ENCODE peak calls at places on chromosomes 6 and 20, in nine cellular contexts. V, L, M, K, W, B, D, G and P are unnamed samples.

GRCh38 chr20:19890358-19891117 is 126.6 kb upstream of the NAA20 start:
- DNase-seq in V (no peak), L (no peak), M (no peak), K (no peak), W (no peak), B (no peak), D (no peak), G (no peak), P (no peak)

GRCh38 chr6:92559002-92559401 is 860.4 kb downstream of the EPHA7 start:
- DNase-seq in V (no peak), L (no peak), M (no peak), K (no peak), W (no peak), B (no peak), D (no peak), G (no peak), P (no peak)

GRCh38 chr6:153947817-153948447 is 91.1 kb upstream of the OPRM1 start:
- DNase-seq in V (peak; percentile 40), L (no peak), M (peak; percentile 28), K (no peak), W (no peak), B (peak; percentile 41), D (no peak), G (peak; percentile 44), P (no peak)

GRCh38 chr20:51121901-51122412 is 99.0 kb upstream of the KCNG1 start:
- DNase-seq in V (no peak), L (no peak), M (no peak), K (no peak), W (no peak), B (peak; percentile 70), D (no peak), G (no peak), P (no peak)

GRCh38 chr6:22367331-22367730 is 70.5 kb upstream of the PRL start:
- DNase-seq in V (no peak), L (no peak), M (no peak), K (no peak), W (no peak), B (no peak), D (no peak), G (no peak), P (no peak)

GRCh38 chr20:59891581-59891980 is 41.9 kb downstream of the SYCP2 start:
- DNase-seq in V (no peak), L (no peak), M (no peak), K (no peak), W (no peak), B (no peak), D (no peak), G (no peak), P (no peak)

GRCh38 chr6:13075491-13075845 is 252.9 kb downstream of the TBC1D7 start:
- DNase-seq in V (no peak), L (no peak), M (no peak), K (no peak), W (no peak), B (no peak), D (no peak), G (no peak), P (no peak)

GRCh38 chr20:50572922-50573777 is 63.0 kb downstream of the PTPN1 start:
- DNase-seq in V (no peak), L (no peak), M (peak; percentile 90), K (peak; percentile 73), W (no peak), B (peak; percentile 46), D (peak; percentile 28), G (no peak), P (peak; percentile 89)

GRCh38 chr6:108648186-108648585 is 87.5 kb downstream of the FOXO3 start:
- DNase-seq in V (no peak), L (no peak), M (no peak), K (no peak), W (no peak), B (no peak), D (no peak), G (no peak), P (no peak)

GRCh38 chr20:62823688-62824475 is 7.0 kb downstream of the COL9A3 start:
- DNase-seq in V (no peak), L (no peak), M (no peak), K (no peak), W (no peak), B (no peak), D (no peak), G (no peak), P (no peak)

GRCh38 chr20:10731190-10731955 is 57.6 kb upstream of the JAG1 start:
- DNase-seq in V (no peak), L (no peak), M (no peak), K (no peak), W (no peak), B (no peak), D (no peak), G (no peak), P (no peak)

GRCh38 chr20:56859751-56860366 is 230.8 kb downstream of the TFAP2C start:
- DNase-seq in V (no peak), L (no peak), M (no peak), K (no peak), W (no peak), B (peak; percentile 44), D (no peak), G (peak; percentile 44), P (no peak)

GRCh38 chr20:17499041-17499440 is 32.1 kb downstream of the BFSP1 start:
- DNase-seq in V (no peak), L (no peak), M (no peak), K (no peak), W (no peak), B (no peak), D (no peak), G (no peak), P (no peak)

GRCh38 chr6:156021746-156022396 is 566.2 kb upstream of the NOX3 start:
- DNase-seq in V (no peak), L (no peak), M (no peak), K (no peak), W (no peak), B (no peak), D (no peak), G (no peak), P (no peak)

GRCh38 chr6:18262812-18263560 is 1.3 kb downstream of the DEK start:
- DNase-seq in V (no peak), L (no peak), M (no peak), K (no peak), W (no peak), B (peak; percentile 30), D (no peak), G (no peak), P (no peak)

GRCh38 chr6:3848380-3848779 is 793 bp upstream of the FAM50B start:
- DNase-seq in V (no peak), L (no peak), M (no peak), K (no peak), W (no peak), B (peak; percentile 12), D (no peak), G (no peak), P (no peak)

GRCh38 chr6:5020142-5020541 is 16.3 kb upstream of the RPP40 start:
- DNase-seq in V (no peak), L (no peak), M (no peak), K (no peak), W (no peak), B (no peak), D (no peak), G (no peak), P (no peak)

GRCh38 chr6:38688579-38689087 is 14.3 kb downstream of the GLO1 start:
- DNase-seq in V (no peak), L (no peak), M (no peak), K (no peak), W (no peak), B (no peak), D (no peak), G (no peak), P (no peak)

GRCh38 chr20:7790189-7790588 is 150.1 kb downstream of the HAO1 start:
- DNase-seq in V (no peak), L (no peak), M (no peak), K (no peak), W (no peak), B (no peak), D (no peak), G (no peak), P (no peak)

GRCh38 chr6:119351005-119351394 is 1.4 kb upstream of the MAN1A1 start:
- DNase-seq in V (no peak), L (no peak), M (no peak), K (no peak), W (no peak), B (peak; percentile 51), D (no peak), G (no peak), P (no peak)

GRCh38 chr6:130001229-130001554 is 17.2 kb upstream of the L3MBTL3 start:
- DNase-seq in V (no peak), L (no peak), M (no peak), K (no peak), W (no peak), B (no peak), D (no peak), G (no peak), P (no peak)